ENCODE peak calls at places on chromosomes 3 and 15, in eight cellular contexts. A, N, Z, K, J, Y, U and O are unnamed samples.

GRCh38 chr3:44883999-44884431 is 9.6 kb downstream of the TGM4 start:
- DNase-seq in A (peak), N (no peak), Z (no peak), K (no peak), J (no peak), Y (peak), U (peak), O (peak)

GRCh38 chr3:27422617-27423016 is 53.4 kb upstream of the NEK10 start:
- DNase-seq in A (no peak), N (no peak), Z (no peak), K (no peak), J (no peak), Y (no peak), U (no peak), O (no peak)

GRCh38 chr3:176274161-176274560 is 923.1 kb downstream of the TBL1XR1 start:
- DNase-seq in A (no peak), N (no peak), Z (no peak), K (no peak), J (no peak), Y (no peak), U (no peak), O (no peak)

GRCh38 chr3:194504861-194505260 is 18.1 kb upstream of the ATP13A3 start:
- DNase-seq in A (no peak), N (no peak), Z (no peak), K (no peak), J (no peak), Y (no peak), U (no peak), O (no peak)

GRCh38 chr15:82571722-82572222 is 31.5 kb upstream of the RPS17 start:
- DNase-seq in A (no peak), N (peak), Z (no peak), K (peak), J (no peak), Y (peak), U (peak), O (no peak)

GRCh38 chr3:172461530-172462138 is 13.4 kb upstream of the GHSR start:
- DNase-seq in A (no peak), N (no peak), Z (peak), K (no peak), J (peak), Y (peak), U (peak), O (no peak)

GRCh38 chr15:33126559-33127290 is 67.8 kb downstream of the FMN1 start:
- DNase-seq in A (peak), N (peak), Z (no peak), K (no peak), J (peak), Y (peak), U (peak), O (peak)

GRCh38 chr3:187969581-187969950 is 184.4 kb upstream of the LPP start:
- DNase-seq in A (no peak), N (no peak), Z (no peak), K (no peak), J (no peak), Y (no peak), U (no peak), O (no peak)

GRCh38 chr15:45376967-45377629 is 1.2 kb downstream of the GATM start:
- DNase-seq in A (no peak), N (no peak), Z (no peak), K (no peak), J (no peak), Y (no peak), U (no peak), O (no peak)

GRCh38 chr15:62060116-62060895 is at the start of gene VPS13C:
- DNase-seq in A (peak), N (peak), Z (peak), K (peak), J (peak), Y (peak), U (peak), O (peak)

GRCh38 chr3:188553569-188553968 is 399.6 kb downstream of the LPP start:
- DNase-seq in A (no peak), N (no peak), Z (no peak), K (no peak), J (no peak), Y (no peak), U (no peak), O (no peak)

GRCh38 chr3:66582721-66583141 is 81.9 kb upstream of the LRIG1 start:
- DNase-seq in A (no peak), N (no peak), Z (peak), K (no peak), J (peak), Y (peak), U (peak), O (no peak)

GRCh38 chr15:67178569-67179210 is 75.8 kb downstream of the AAGAB start:
- DNase-seq in A (peak), N (no peak), Z (no peak), K (no peak), J (no peak), Y (peak), U (peak), O (no peak)

GRCh38 chr3:31105438-31106077 is 211.1 kb upstream of the GADL1 start:
- DNase-seq in A (no peak), N (no peak), Z (no peak), K (no peak), J (no peak), Y (peak), U (peak), O (no peak)

GRCh38 chr15:76753771-76754170 is 151.4 kb downstream of the SCAPER start:
- DNase-seq in A (no peak), N (no peak), Z (no peak), K (no peak), J (no peak), Y (no peak), U (no peak), O (no peak)

GRCh38 chr15:58147151-58147550 is 9.0 kb downstream of the AQP9 start:
- DNase-seq in A (no peak), N (no peak), Z (no peak), K (no peak), J (peak), Y (peak), U (no peak), O (no peak)

GRCh38 chr3:43691120-43692002 is 623 bp downstream of the ABHD5 start:
- DNase-seq in A (peak), N (peak), Z (no peak), K (peak), J (peak), Y (peak), U (peak), O (peak)

GRCh38 chr3:115325539-115325938 is 178.5 kb upstream of the ZBTB20 start:
- DNase-seq in A (peak), N (peak), Z (no peak), K (no peak), J (peak), Y (peak), U (peak), O (no peak)

GRCh38 chr3:114363554-114364202 is 69.8 kb downstream of the TIGIT start:
- DNase-seq in A (no peak), N (no peak), Z (no peak), K (no peak), J (no peak), Y (peak), U (peak), O (no peak)

GRCh38 chr3:141632779-141633374 is 105.2 kb upstream of the RNF7 start:
- DNase-seq in A (no peak), N (no peak), Z (no peak), K (no peak), J (no peak), Y (no peak), U (no peak), O (no peak)